ENCODE peak calls at places on chromosome 1, in five cellular contexts. I, U, F, T and K are unnamed samples. For H3K36me3, the result is how much of the 10 kb centered on the place peaks cover.

GRCh38 chr1:111920221-111921024 is 69.0 kb downstream of the KCND3 start:
- DNase-seq in U (no peak), T (no peak), F (no peak), I (no peak), K (no peak)

GRCh38 chr1:239682945-239683344 is 296.6 kb downstream of the CHRM3 start:
- DNase-seq in T (no peak), F (no peak), U (no peak), I (no peak), K (no peak)

GRCh38 chr1:151993734-151994496 is at the start of gene S100A10:
- DNase-seq in I (peak), U (peak), T (peak), F (peak), K (peak)

GRCh38 chr1:245863566-245864184 is 643.4 kb downstream of the SMYD3 start:
- DNase-seq in U (no peak), I (no peak), F (no peak), T (no peak), K (no peak)

GRCh38 chr1:193537266-193538003 is 351.0 kb upstream of the B3GALT2 start:
- DNase-seq in U (no peak), I (no peak), T (no peak), F (no peak), K (peak)

GRCh38 chr1:162233066-162233465 is 143.6 kb downstream of the SPATA46 start:
- DNase-seq in T (no peak), U (no peak), F (no peak), I (no peak), K (no peak)

GRCh38 chr1:167476061-167476460 is 42.3 kb downstream of the CD247 start:
- DNase-seq in T (no peak), U (no peak), F (no peak), I (no peak), K (no peak)

GRCh38 chr1:80250573-80251168 is 1244.1 kb upstream of the ADGRL4 start:
- DNase-seq in U (no peak), I (no peak), F (no peak), T (no peak), K (no peak)

GRCh38 chr1:12636098-12636950 is 7.6 kb upstream of the AADACL4 start:
- DNase-seq in U (no peak), T (no peak), I (no peak), F (no peak), K (no peak)

GRCh38 chr1:156004843-156005593 is 15.7 kb downstream of the SSR2 start:
- DNase-seq in U (peak), I (no peak), F (no peak), T (no peak), K (peak)

GRCh38 chr1:213724640-213725536 is 262.9 kb upstream of the PROX1 start:
- DNase-seq in T (no peak), F (no peak), I (no peak), U (no peak), K (peak)

GRCh38 chr1:231893400-231894102 is 267.0 kb downstream of the DISC1 start:
- DNase-seq in T (no peak), I (no peak), U (no peak), F (no peak), K (no peak)

GRCh38 chr1:184497962-184498723 is 111.3 kb downstream of the C1orf21 start:
- DNase-seq in F (no peak), U (no peak), I (no peak), T (no peak), K (no peak)

GRCh38 chr1:91092503-91092902 is 70.7 kb upstream of the ZNF644 start:
- DNase-seq in T (no peak), F (no peak), I (no peak), U (no peak), K (no peak)

GRCh38 chr1:244863491-244864252 is 671 bp downstream of the HNRNPU start:
- DNase-seq in U (no peak), F (peak), I (peak), T (no peak), K (peak)

GRCh38 chr1:179082308-179083030 is 599 bp downstream of the TOR3A start:
- DNase-seq in F (no peak), U (peak), I (peak), T (no peak), K (peak)

GRCh38 chr1:43796111-43796581 is 88.8 kb downstream of the ST3GAL3 start:
- DNase-seq in I (no peak), U (no peak), F (no peak), T (no peak), K (no peak)

GRCh38 chr1:154219511-154219910 is 1.2 kb upstream of the UBAP2L start:
- DNase-seq in U (peak), T (no peak), F (no peak), I (no peak), K (peak)

GRCh38 chr1:33143698-33144097 is 38.1 kb downstream of the TRIM62 start:
- DNase-seq in F (no peak), I (no peak), T (no peak), U (no peak), K (no peak)

GRCh38 chr1:204438628-204439027 is 27.0 kb upstream of the PPP1R15B start:
- DNase-seq in T (no peak), I (no peak), U (no peak), F (peak), K (no peak)
- H3K36me3 ChIP-seq in T (under half), I (half or more), U (half or more), F (under half), K (under half)

GRCh38 chr1:15696956-15697521 is 12.9 kb downstream of the PLEKHM2 start:
- DNase-seq in I (no peak), F (no peak), T (no peak), U (no peak), K (peak)
- H3K27ac ChIP-seq in I (peak), F (no peak), T (no peak), U (peak), K (peak)

DNA sequence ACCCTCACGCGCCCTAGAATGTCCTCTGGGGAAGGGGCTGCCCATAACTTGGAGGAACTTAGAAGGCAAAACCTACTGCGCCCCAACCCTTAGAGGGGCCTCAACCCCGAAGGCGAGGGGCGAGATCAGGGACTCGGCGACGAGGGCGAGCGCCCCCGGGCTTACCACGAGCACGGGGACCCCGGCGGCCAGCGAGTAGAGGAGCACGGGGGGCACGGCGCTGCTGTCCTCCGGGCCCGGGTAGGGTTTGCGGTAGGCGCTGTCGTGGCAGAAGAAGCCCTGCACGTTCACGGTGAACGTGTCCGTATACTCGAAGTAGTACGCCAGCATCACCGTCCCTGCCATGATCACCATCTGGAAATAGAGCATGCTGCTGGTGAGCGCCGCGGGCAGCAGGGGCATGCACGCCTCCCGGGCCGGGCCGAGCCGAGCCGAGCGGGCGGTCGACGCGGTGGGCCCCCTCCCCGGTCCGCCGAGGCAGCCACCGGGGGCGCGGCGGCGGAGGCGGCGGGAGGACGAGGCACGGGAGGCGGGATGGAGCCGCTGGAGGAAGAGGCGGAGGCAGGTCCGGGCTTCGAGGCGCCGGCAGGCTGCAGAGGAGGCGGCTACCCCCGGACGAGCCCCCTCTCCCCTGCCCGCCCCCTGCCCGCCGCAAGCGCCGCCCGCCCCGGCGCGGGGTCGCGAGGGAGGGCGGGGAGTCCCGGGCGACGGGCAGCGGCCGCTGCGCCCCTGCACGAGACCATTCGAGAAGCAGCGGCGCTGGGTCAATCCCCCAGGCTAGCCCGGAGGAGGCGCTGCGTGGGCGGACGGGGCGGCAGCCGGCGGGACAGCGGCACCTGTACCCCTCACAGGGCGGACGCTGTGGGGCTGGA is at the start of gene PLPPR5:
- DNase-seq in F (peak), T (peak), I (peak), U (peak), K (no peak)
- H3K4me3 ChIP-seq in F (peak), T (no peak), I (peak), U (peak), K (no peak)

GRCh38 chr1:19091539-19091938 is 118.5 kb downstream of the UBR4 start:
- DNase-seq in F (no peak), T (no peak), I (no peak), U (no peak), K (no peak)
- H3K36me3 ChIP-seq in F (half or more), T (under half), I (half or more), U (half or more), K (half or more)